ENCODE peak calls at places on chromosomes 7 and 10, in six cellular contexts. O, A, D, S, I and T are unnamed samples.

GRCh38 chr7:98731651-98732050 is 114.6 kb downstream of the NPTX2 start:
- DNase-seq in I (no peak), A (no peak), D (no peak), O (no peak), S (no peak), T (no peak)

GRCh38 chr10:72353028-72353962 is 1.4 kb downstream of the DNAJB12 start:
- DNase-seq in A (no peak), O (peak), S (no peak), I (no peak), D (peak), T (no peak)

GRCh38 chr7:94393251-94393758 is 1.4 kb upstream of the COL1A2 start:
- DNase-seq in A (no peak), D (peak), S (no peak), I (no peak), O (no peak), T (no peak)

GRCh38 chr10:31754803-31755624 is 173.6 kb downstream of the ARHGAP12 start:
- DNase-seq in A (no peak), I (no peak), D (no peak), S (peak), O (no peak), T (no peak)

GRCh38 chr10:90087197-90088007 is 386.0 kb downstream of the KIF20B start:
- DNase-seq in D (peak), S (no peak), I (peak), A (no peak), O (no peak), T (no peak)

GRCh38 chr7:108875139-108875538 is 305.5 kb downstream of the DNAJB9 start:
- DNase-seq in O (no peak), A (peak), I (no peak), S (no peak), D (peak), T (no peak)

GRCh38 chr10:62817763-62818425 is 1.7 kb upstream of the EGR2 start:
- DNase-seq in D (peak), O (peak), A (peak), S (peak), I (no peak), T (peak)

GRCh38 chr7:100662377-100662776 is 6.1 kb upstream of the ACTL6B start:
- DNase-seq in O (no peak), I (no peak), D (no peak), A (no peak), S (no peak), T (no peak)

GRCh38 chr7:45598697-45599520 is 24.7 kb downstream of the ADCY1 start:
- DNase-seq in A (no peak), D (no peak), I (no peak), S (no peak), O (no peak), T (no peak)

GRCh38 chr7:41224063-41224763 is 478.7 kb downstream of the INHBA start:
- DNase-seq in D (peak), I (no peak), S (no peak), A (no peak), O (no peak), T (no peak)

GRCh38 chr10:22736134-22736533 is 21.8 kb upstream of the PIP4K2A start:
- DNase-seq in D (peak), O (no peak), I (no peak), A (peak), S (no peak), T (no peak)

GRCh38 chr7:107068156-107068555 is 23.7 kb downstream of the PRKAR2B start:
- DNase-seq in D (no peak), O (no peak), A (no peak), I (no peak), S (no peak), T (no peak)

GRCh38 chr10:130884456-130884855 is 427.1 kb downstream of the TCERG1L start:
- DNase-seq in I (no peak), O (no peak), S (no peak), D (no peak), A (no peak), T (no peak)

GRCh38 chr10:16828731-16829175 is 11.5 kb upstream of the RSU1 start:
- DNase-seq in A (no peak), O (no peak), D (peak), I (no peak), S (no peak), T (no peak)

GRCh38 chr10:22849077-22849810 is 78.6 kb upstream of the ARMC3 start:
- DNase-seq in A (no peak), O (no peak), D (no peak), I (no peak), S (peak), T (no peak)

GRCh38 chr7:152016947-152017346 is 8.5 kb upstream of the GALNT11 start:
- DNase-seq in A (no peak), O (no peak), I (no peak), D (no peak), S (no peak), T (no peak)

GRCh38 chr7:105013818-105014724 is at the start of gene KMT2E:
- DNase-seq in I (peak), S (peak), A (peak), O (peak), D (peak), T (peak)

GRCh38 chr7:122429926-122430325 is 125.4 kb upstream of the FEZF1 start:
- DNase-seq in A (no peak), S (no peak), O (no peak), I (no peak), D (no peak), T (no peak)

GRCh38 chr7:131792311-131792710 is 235.9 kb upstream of the PODXL start:
- DNase-seq in I (no peak), O (no peak), A (no peak), S (no peak), D (no peak), T (no peak)

GRCh38 chr10:24307696-24308476 is 98.9 kb downstream of the KIAA1217 start:
- DNase-seq in S (no peak), I (no peak), A (no peak), D (no peak), O (no peak), T (no peak)

GRCh38 chr7:2825595-2826227 is 18.4 kb downstream of the GNA12 start:
- DNase-seq in I (no peak), S (no peak), D (peak), A (no peak), O (no peak), T (no peak)

GRCh38 chr7:29194594-29195417 is at the start of gene CHN2:
- DNase-seq in A (no peak), D (no peak), I (no peak), O (peak), S (peak), T (peak)

GRCh38 chr7:45888185-45888992 is at the start of gene IGFBP1:
- DNase-seq in D (peak), O (no peak), S (peak), A (no peak), I (no peak), T (no peak)

GRCh38 chr10:14873090-14873760 is 5.4 kb upstream of the SUV39H2 start:
- DNase-seq in S (no peak), D (peak), I (no peak), O (no peak), A (no peak), T (no peak)

GRCh38 chr7:132666076-132666775 is 90.0 kb upstream of the PLXNA4 start:
- DNase-seq in I (no peak), S (no peak), A (no peak), O (no peak), D (peak), T (no peak)

GRCh38 chr10:14195455-14195854 is 135.3 kb downstream of the FRMD4A start:
- DNase-seq in O (no peak), I (no peak), D (no peak), A (no peak), S (no peak), T (no peak)

GRCh38 chr7:118328505-118329211 is 104.2 kb downstream of the ANKRD7 start:
- DNase-seq in I (no peak), O (no peak), A (no peak), S (no peak), D (no peak), T (no peak)

GRCh38 chr7:137957887-137958286 is 44.0 kb downstream of the CREB3L2 start:
- DNase-seq in O (no peak), I (no peak), A (no peak), D (no peak), S (no peak), T (no peak)

GRCh38 chr7:137962491-137962874 is 39.4 kb downstream of the CREB3L2 start:
- DNase-seq in S (no peak), O (no peak), D (no peak), A (no peak), I (no peak), T (no peak)

GRCh38 chr7:137958593-137959431 is 43.1 kb downstream of the CREB3L2 start:
- DNase-seq in O (no peak), I (no peak), A (no peak), D (no peak), S (no peak), T (no peak)

GRCh38 chr7:137961200-137962177 is 40.4 kb downstream of the CREB3L2 start:
- DNase-seq in A (peak), O (no peak), S (no peak), I (no peak), D (peak), T (no peak)

GRCh38 chr7:137959987-137960386 is 41.9 kb downstream of the CREB3L2 start:
- DNase-seq in A (no peak), O (no peak), I (no peak), D (no peak), S (no peak), T (no peak)
- TF ChIP-seq BHLHE40 in A (no peak), O (no peak), I (no peak), D (no peak), S (no peak), T (no peak)

GRCh38 chr10:92690211-92691041 is 671 bp downstream of the HHEX start:
- DNase-seq in S (no peak), I (no peak), A (peak), D (peak), O (peak), T (peak)

GRCh38 chr10:92689663-92690210 is at the start of gene HHEX:
- DNase-seq in A (peak), D (peak), I (no peak), S (peak), O (peak), T (peak)

GRCh38 chr10:92688573-92688926 is 1.2 kb upstream of the HHEX start:
- DNase-seq in A (no peak), S (no peak), O (no peak), D (no peak), I (no peak), T (no peak)

GRCh38 chr10:92691042-92691590 is 1.4 kb downstream of the HHEX start:
- DNase-seq in A (no peak), I (no peak), D (no peak), O (no peak), S (no peak), T (no peak)

GRCh38 chr10:92688927-92689662 is 660 bp upstream of the HHEX start:
- DNase-seq in O (no peak), A (no peak), D (peak), I (no peak), S (peak), T (no peak)
- TF ChIP-seq BHLHE40 in O (no peak), A (peak), D (no peak), I (no peak), S (no peak), T (no peak)

DNA sequence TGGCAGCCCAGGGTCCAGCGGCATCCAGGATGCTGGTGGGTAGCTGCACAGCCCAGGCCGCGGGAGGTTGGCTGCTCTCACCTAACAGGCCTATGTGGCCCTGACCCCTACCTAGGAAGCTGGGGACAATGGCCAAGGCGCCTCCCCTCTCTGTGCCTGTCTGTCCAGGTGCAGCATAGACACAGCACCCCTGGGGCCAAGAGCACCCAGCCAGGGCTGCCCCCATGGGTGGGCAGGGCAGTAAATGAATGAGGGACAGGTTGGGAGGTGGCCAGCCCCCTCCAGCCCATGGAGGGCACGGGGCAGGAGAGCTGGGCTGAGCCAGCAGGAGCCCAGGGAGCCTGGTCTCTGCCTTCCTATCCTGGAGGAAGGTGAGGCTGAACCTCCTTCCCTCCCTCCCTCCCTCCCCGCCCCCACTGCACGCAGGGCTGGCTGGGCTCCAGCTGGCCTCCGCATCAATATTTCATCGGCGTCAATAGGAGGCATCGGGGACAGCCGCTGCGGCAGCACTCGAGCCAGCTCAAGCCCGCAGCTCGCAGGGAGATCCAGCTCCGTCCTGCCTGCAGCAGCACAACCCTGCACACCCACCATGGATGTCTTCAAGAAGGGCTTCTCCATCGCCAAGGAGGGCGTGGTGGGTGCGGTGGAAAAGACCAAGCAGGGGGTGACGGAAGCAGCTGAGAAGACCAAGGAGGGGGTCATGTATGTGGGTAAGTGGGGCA is at the start of gene SNCG:
- DNase-seq in D (no peak), S (no peak), A (peak), I (no peak), O (no peak), T (peak)
- TF ChIP-seq BHLHE40 in D (no peak), S (no peak), A (no peak), I (no peak), O (no peak), T (no peak)

GRCh38 chr7:70355591-70356323 is 757.5 kb downstream of the AUTS2 start:
- DNase-seq in A (no peak), O (no peak), S (no peak), D (no peak), I (no peak), T (peak)

GRCh38 chr7:70361821-70362220 is 763.5 kb downstream of the AUTS2 start:
- DNase-seq in S (no peak), D (no peak), O (no peak), A (no peak), I (no peak), T (no peak)

GRCh38 chr7:70356975-70357374 is 758.7 kb downstream of the AUTS2 start:
- DNase-seq in O (no peak), A (no peak), I (no peak), S (no peak), D (no peak), T (no peak)

GRCh38 chr7:70356324-70356797 is 758.1 kb downstream of the AUTS2 start:
- DNase-seq in I (no peak), D (no peak), S (no peak), A (no peak), O (no peak), T (no peak)

GRCh38 chr7:70360557-70360956 is 762.3 kb downstream of the AUTS2 start:
- DNase-seq in S (no peak), O (no peak), I (no peak), A (no peak), D (no peak), T (no peak)
- TF ChIP-seq BHLHE40 in S (no peak), O (no peak), I (no peak), A (no peak), D (no peak), T (no peak)

DNA sequence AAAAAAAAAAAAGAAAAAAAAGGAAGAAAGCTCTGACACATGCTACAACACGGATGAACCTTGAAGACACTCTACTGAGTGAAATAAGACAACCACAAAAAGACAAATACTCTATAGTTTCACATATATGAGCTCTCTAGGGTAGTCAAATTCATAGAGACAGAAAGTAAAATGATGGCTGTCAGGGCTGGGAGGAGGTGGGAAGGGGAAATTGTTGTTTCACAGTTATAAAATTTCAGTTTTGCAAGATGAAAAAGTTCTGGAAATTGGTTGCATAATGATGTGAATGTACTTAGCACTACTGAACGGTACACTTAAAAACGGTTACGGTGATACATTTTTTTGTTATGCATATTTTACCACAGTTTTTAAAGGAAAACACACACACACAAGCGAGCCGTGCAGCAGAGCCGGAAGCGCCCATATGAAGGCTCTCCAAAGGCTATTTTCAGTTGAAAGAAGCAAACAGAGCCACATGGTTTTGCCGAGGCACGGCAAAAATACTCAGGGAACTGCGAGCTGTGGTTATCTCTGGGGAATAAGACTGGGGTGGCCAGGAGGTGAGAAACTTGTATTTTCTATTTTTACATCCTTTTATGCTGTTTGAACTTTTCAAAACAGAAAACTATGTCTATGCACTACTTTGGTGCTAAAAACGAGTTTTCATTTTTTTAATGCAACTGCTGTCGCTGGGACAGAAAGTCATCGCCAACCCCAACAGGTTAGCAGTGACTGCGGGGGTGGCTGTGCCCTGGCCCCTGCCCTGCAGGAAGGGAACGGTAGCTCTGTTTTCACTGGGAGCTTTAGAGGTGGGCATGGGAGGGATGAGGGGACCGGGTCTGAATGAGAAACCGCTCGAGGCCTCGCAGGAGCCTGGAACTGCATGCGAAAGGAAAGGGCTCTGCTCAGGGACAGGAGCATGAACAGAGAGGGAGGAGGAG is 132.9 kb downstream of the OAT start:
- DNase-seq in O (no peak), D (no peak), S (no peak), I (peak), A (no peak), T (no peak)
- TF ChIP-seq BHLHE40 in O (no peak), D (no peak), S (no peak), I (peak), A (no peak), T (no peak)